ENCODE peak calls at places on chromosomes 2 and 18, in nine cellular contexts. D, T, W, H, A, I, O, K and B are unnamed samples.
A peak's percentile ranks its signal among the peaks of the same experiment; 100 is the strongest.

GRCh38 chr2:10434885-10435419 is 13.2 kb downstream of the ODC1 start:
- DNase-seq in D (peak; percentile 34), T (peak; percentile 40), W (no peak), H (peak; percentile 81), A (peak; percentile 61), I (peak; percentile 70), O (peak; percentile 81), K (peak; percentile 71), B (peak; percentile 31)

GRCh38 chr2:98503481-98504096 is 58.9 kb downstream of the INPP4A start:
- DNase-seq in D (no peak), T (no peak), W (no peak), H (no peak), A (no peak), I (no peak), O (no peak), K (no peak), B (no peak)

GRCh38 chr2:185947722-185948121 is 209.1 kb downstream of the FSIP2 start:
- DNase-seq in D (no peak), T (no peak), W (no peak), H (no peak), A (no peak), I (no peak), O (no peak), K (no peak), B (no peak)

GRCh38 chr2:217853301-217853881 is 149.4 kb downstream of the TNS1 start:
- DNase-seq in D (no peak), T (no peak), W (no peak), H (peak; percentile 30), A (peak; percentile 48), I (no peak), O (no peak), K (peak; percentile 66), B (no peak)

GRCh38 chr2:227853204-227853629 is 18.2 kb upstream of the DAW1 start:
- DNase-seq in D (no peak), T (no peak), W (no peak), H (peak; percentile 95), A (peak; percentile 25), I (no peak), O (no peak), K (peak; percentile 93), B (no peak)

GRCh38 chr18:54388203-54389142 is 30.8 kb downstream of the C18orf54 start:
- DNase-seq in D (no peak), T (no peak), W (no peak), H (peak; percentile 90), A (peak; percentile 87), I (no peak), O (no peak), K (peak; percentile 84), B (no peak)

GRCh38 chr2:96412307-96413066 is 76.9 kb downstream of the NCAPH start:
- DNase-seq in D (no peak), T (no peak), W (no peak), H (no peak), A (no peak), I (no peak), O (no peak), K (no peak), B (no peak)

GRCh38 chr2:25306767-25307368 is 34.9 kb downstream of the DNMT3A start:
- DNase-seq in D (no peak), T (no peak), W (no peak), H (peak; percentile 28), A (no peak), I (no peak), O (no peak), K (no peak), B (no peak)

GRCh38 chr2:140654565-140654964 is 1476.3 kb downstream of the LRP1B start:
- DNase-seq in D (no peak), T (no peak), W (no peak), H (no peak), A (no peak), I (no peak), O (no peak), K (peak; percentile 23), B (no peak)

GRCh38 chr18:11994708-11995444 is 13.6 kb downstream of the IMPA2 start:
- DNase-seq in D (no peak), T (no peak), W (no peak), H (peak; percentile 40), A (no peak), I (no peak), O (no peak), K (no peak), B (no peak)

GRCh38 chr2:225022188-225022587 is 20.1 kb downstream of the DOCK10 start:
- DNase-seq in D (no peak), T (no peak), W (no peak), H (no peak), A (no peak), I (no peak), O (no peak), K (no peak), B (no peak)

GRCh38 chr2:124542932-124543640 is 518.0 kb downstream of the CNTNAP5 start:
- DNase-seq in D (no peak), T (no peak), W (no peak), H (no peak), A (no peak), I (peak; percentile 39), O (no peak), K (no peak), B (peak; percentile 62)

GRCh38 chr18:8630546-8630945 is 21.3 kb downstream of the RAB12 start:
- DNase-seq in D (no peak), T (no peak), W (no peak), H (no peak), A (no peak), I (no peak), O (no peak), K (no peak), B (no peak)

GRCh38 chr2:9497017-9497416 is 22.7 kb downstream of the IAH1 start:
- DNase-seq in D (no peak), T (no peak), W (no peak), H (peak; percentile 47), A (no peak), I (no peak), O (no peak), K (no peak), B (no peak)

GRCh38 chr2:218871345-218872302 is 9.0 kb upstream of the WNT10A start:
- DNase-seq in D (no peak), T (no peak), W (no peak), H (no peak), A (no peak), I (no peak), O (no peak), K (no peak), B (no peak)